ENCODE peak calls at places on chromosomes 16 and 17, in eight cellular contexts. C is B cell; Y is stimulated activated CD8-positive, alpha-beta memory T cell treated with anti-CD3 and anti-CD28 coated beads, Interleukin-7, amount 100 ng/mL, for 1 hour; A is posterior vena cava; T is psoas muscle; J is stimulated activated CD4-positive, alpha-beta T cell treated with anti-CD3 and anti-CD28 coated beads, Interleukin-4, amount 100 ng/mL, for 24 hours; F is fibroblast of pulmonary artery; P is breast epithelium. K is an unnamed sample.

GRCh38 chr16:8686879-8687278 is 12.5 kb downstream of the ABAT start:
- DNase-seq in C (no peak), Y (no peak), A (no peak), T (no peak), J (no peak), F (no peak), P (no peak), K (no peak)

GRCh38 chr17:74042241-74042640 is 161.2 kb upstream of the RPL38 start:
- DNase-seq in C (no peak), Y (no peak), A (no peak), T (no peak), J (no peak), F (no peak), P (no peak), K (no peak)

GRCh38 chr16:49474741-49475140 is 101.1 kb downstream of the C16orf78 start:
- DNase-seq in C (no peak), Y (no peak), A (no peak), T (peak), J (no peak), F (no peak), P (no peak), K (no peak)

GRCh38 chr16:84156342-84156784 is 11.3 kb downstream of the DNAAF1 start:
- DNase-seq in C (no peak), Y (no peak), A (no peak), T (no peak), J (no peak), F (no peak), P (no peak), K (no peak)

GRCh38 chr16:81349608-81350305 is 35.0 kb downstream of the GAN start:
- DNase-seq in C (no peak), Y (no peak), A (no peak), T (no peak), J (no peak), F (no peak), P (no peak), K (no peak)

GRCh38 chr17:337866-338265 is 14.7 kb downstream of the RPH3AL start:
- DNase-seq in C (no peak), Y (no peak), A (no peak), T (no peak), J (no peak), F (no peak), P (no peak), K (no peak)

GRCh38 chr16:69709456-69710084 is 16.8 kb downstream of the NQO1 start:
- DNase-seq in C (peak), Y (no peak), A (no peak), T (no peak), J (no peak), F (peak), P (peak), K (no peak)

GRCh38 chr17:38674013-38674748 is 576 bp downstream of the EPOP start:
- DNase-seq in C (peak), Y (no peak), A (peak), T (peak), J (peak), F (no peak), P (no peak), K (no peak)

GRCh38 chr17:5915337-5915736 is 154.8 kb upstream of the WSCD1 start:
- DNase-seq in C (no peak), Y (no peak), A (no peak), T (no peak), J (no peak), F (no peak), P (no peak), K (no peak)

GRCh38 chr16:65070831-65071230 is 51.0 kb downstream of the CDH11 start:
- DNase-seq in C (no peak), Y (no peak), A (peak), T (peak), J (no peak), F (peak), P (peak), K (no peak)

K was measured in activated effector memory CD4-positive, alpha-beta T cell treated with Interleukin-2 at 50 U/mL for 16 hours.